ENCODE peak calls at places on chromosome 1, in six cellular contexts. L is mesendoderm, P is IMR-90, V is neuronal stem cell, B is trophoblast cell, A is mesenchymal stem cell. N is an unnamed sample.

GRCh38 chr1:222104661-222105392 is 362.9 kb upstream of the DUSP10 start:
- DNase-seq in L (no peak), P (peak), V (no peak), B (no peak), A (no peak), N (no peak)

GRCh38 chr1:229378586-229379442 is 36.0 kb upstream of the CCSAP start:
- DNase-seq in L (peak), P (no peak), V (no peak), B (no peak), A (no peak), N (no peak)

GRCh38 chr1:178232949-178233348 is 139.0 kb downstream of the RASAL2 start:
- DNase-seq in L (no peak), P (peak), V (no peak), B (peak), A (peak), N (no peak)

GRCh38 chr1:32791881-32792280 is 25.3 kb downstream of the YARS1 start:
- DNase-seq in L (no peak), P (peak), V (no peak), B (peak), A (no peak), N (no peak)

GRCh38 chr1:209585672-209586071 is 2.2 kb downstream of the CAMK1G start:
- DNase-seq in L (peak), P (no peak), V (no peak), B (no peak), A (peak), N (peak)

GRCh38 chr1:83028467-83028866 is 970.5 kb downstream of the TTLL7 start:
- DNase-seq in L (no peak), P (no peak), V (no peak), B (no peak), A (no peak), N (no peak)

GRCh38 chr1:5798151-5798730 is 194.0 kb downstream of the NPHP4 start:
- DNase-seq in L (peak), P (no peak), V (peak), B (no peak), A (no peak), N (peak)

GRCh38 chr1:151106891-151107290 is 36.3 kb downstream of the GABPB2 start:
- DNase-seq in L (no peak), P (peak), V (no peak), B (no peak), A (peak), N (no peak)

GRCh38 chr1:62906428-62906886 is 122.5 kb downstream of the ATG4C start:
- DNase-seq in L (peak), P (peak), V (peak), B (peak), A (peak), N (peak)

GRCh38 chr1:22184892-22185612 is 42.2 kb upstream of the WNT4 start:
- DNase-seq in L (peak), P (no peak), V (no peak), B (peak), A (no peak), N (peak)

GRCh38 chr1:182263706-182264105 is 127.9 kb downstream of the GLUL start:
- DNase-seq in L (no peak), P (no peak), V (no peak), B (no peak), A (no peak), N (no peak)

GRCh38 chr1:31581821-31582810 is 5.8 kb downstream of the TINAGL1 start:
- DNase-seq in L (peak), P (no peak), V (no peak), B (peak), A (no peak), N (no peak)

GRCh38 chr1:197170538-197170937 is 24.1 kb upstream of the ASPM start:
- DNase-seq in L (no peak), P (no peak), V (no peak), B (no peak), A (peak), N (no peak)

GRCh38 chr1:153404086-153404635 is 12.2 kb upstream of the S100A7A start:
- DNase-seq in L (peak), P (no peak), V (no peak), B (no peak), A (no peak), N (peak)

GRCh38 chr1:174167404-174167803 is 8.1 kb downstream of the RABGAP1L start:
- DNase-seq in L (no peak), P (no peak), V (no peak), B (no peak), A (no peak), N (no peak)

GRCh38 chr1:87950369-87950768 is 621.7 kb downstream of the LMO4 start:
- DNase-seq in L (no peak), P (no peak), V (no peak), B (no peak), A (no peak), N (no peak)

GRCh38 chr1:186574951-186575747 is 105.1 kb downstream of the PTGS2 start:
- DNase-seq in L (no peak), P (no peak), V (no peak), B (no peak), A (peak), N (no peak)

GRCh38 chr1:5424802-5425201 is 567.4 kb downstream of the NPHP4 start:
- DNase-seq in L (peak), P (no peak), V (peak), B (peak), A (no peak), N (peak)

GRCh38 chr1:100325415-100326324 is 26.6 kb upstream of the CDC14A start:
- DNase-seq in L (no peak), P (no peak), V (no peak), B (no peak), A (no peak), N (no peak)

GRCh38 chr1:100321098-100321493 is 31.2 kb upstream of the CDC14A start:
- DNase-seq in L (no peak), P (no peak), V (no peak), B (no peak), A (no peak), N (no peak)

GRCh38 chr1:100320311-100321097 is 31.8 kb upstream of the CDC14A start:
- DNase-seq in L (no peak), P (no peak), V (no peak), B (no peak), A (no peak), N (no peak)

GRCh38 chr1:100322436-100323211 is 29.7 kb upstream of the CDC14A start:
- DNase-seq in L (no peak), P (peak), V (no peak), B (peak), A (peak), N (no peak)

GRCh38 chr1:100323428-100324106 is 28.7 kb upstream of the CDC14A start:
- DNase-seq in L (no peak), P (no peak), V (no peak), B (no peak), A (no peak), N (no peak)
- H3K23ac ChIP-seq in L (no peak), P (peak), V (no peak), B (no peak), A (no peak), N (no peak)

GRCh38 chr1:114034561-114035303 is 55.5 kb downstream of the OLFML3 start:
- DNase-seq in L (no peak), P (no peak), V (no peak), B (no peak), A (no peak), N (peak)
- H3K23ac ChIP-seq in L (no peak), P (no peak), V (no peak), B (no peak), A (no peak), N (no peak)

GRCh38 chr1:156146006-156146748 is 7.2 kb upstream of the SEMA4A start:
- DNase-seq in L (peak), P (peak), V (peak), B (peak), A (peak), N (no peak)
- H3K23ac ChIP-seq in L (peak), P (no peak), V (no peak), B (no peak), A (no peak), N (no peak)

GRCh38 chr1:160401487-160401805 is 1.1 kb downstream of the VANGL2 start:
- DNase-seq in L (no peak), P (no peak), V (no peak), B (no peak), A (no peak), N (no peak)
- H3K23ac ChIP-seq in L (peak), P (peak), V (peak), B (peak), A (no peak), N (peak)

GRCh38 chr1:185312361-185312760 is 4.7 kb downstream of the IVNS1ABP start:
- DNase-seq in L (no peak), P (no peak), V (no peak), B (no peak), A (no peak), N (no peak)

GRCh38 chr1:185311589-185312225 is 5.3 kb downstream of the IVNS1ABP start:
- DNase-seq in L (no peak), P (peak), V (no peak), B (no peak), A (peak), N (no peak)

GRCh38 chr1:185315364-185316108 is 1.5 kb downstream of the IVNS1ABP start:
- DNase-seq in L (no peak), P (no peak), V (no peak), B (no peak), A (no peak), N (no peak)

GRCh38 chr1:185316163-185317033 is 645 bp downstream of the IVNS1ABP start:
- DNase-seq in L (peak), P (peak), V (peak), B (peak), A (peak), N (peak)

DNA sequence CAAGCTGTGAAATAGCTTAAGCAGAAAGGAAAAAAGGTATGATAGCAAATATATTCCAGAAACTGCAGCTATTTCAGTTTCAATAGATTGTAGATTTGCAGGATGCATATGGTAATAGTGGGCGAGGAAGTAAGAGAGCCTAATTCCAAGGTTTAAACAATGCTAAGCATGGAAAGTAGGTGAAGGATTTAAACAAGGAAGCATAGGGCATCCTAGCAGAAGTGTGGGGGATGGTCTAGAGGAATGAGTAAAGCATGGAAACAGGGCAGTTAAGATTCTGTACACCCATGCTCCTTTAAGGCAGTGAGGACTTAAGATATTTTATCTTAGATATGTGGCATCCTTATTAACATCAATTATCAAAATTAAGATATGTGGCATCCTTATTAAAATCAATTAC is 2.6 kb downstream of the IVNS1ABP start:
- DNase-seq in L (peak), P (no peak), V (no peak), B (peak), A (peak), N (no peak)
- H3K23ac ChIP-seq in L (no peak), P (peak), V (no peak), B (no peak), A (no peak), N (no peak)

DNA sequence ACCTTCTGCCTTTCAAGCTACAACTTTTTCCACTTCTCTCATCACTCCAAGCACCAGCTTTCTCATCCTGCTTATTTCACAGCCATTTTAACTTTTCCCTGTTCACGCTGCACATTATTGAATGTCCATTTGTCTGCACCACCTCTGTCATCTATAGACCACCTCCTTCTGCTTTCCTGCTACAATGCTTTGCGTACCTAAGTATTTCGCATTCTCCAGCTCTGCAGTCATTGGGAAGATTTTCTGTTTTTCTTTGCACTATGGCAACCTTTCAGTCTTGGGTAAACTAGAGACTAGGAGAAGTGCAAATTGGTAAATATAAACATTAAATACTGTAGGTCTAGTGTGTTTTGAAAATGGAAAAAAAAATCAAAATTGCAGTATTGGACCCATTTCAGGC is 820 bp downstream of the CCDC30 start:
- DNase-seq in L (peak), P (no peak), V (no peak), B (peak), A (peak), N (no peak)
- H3K23ac ChIP-seq in L (no peak), P (no peak), V (no peak), B (no peak), A (no peak), N (no peak)

GRCh38 chr1:212284744-212285684 is at the start of gene PPP2R5A:
- DNase-seq in L (peak), P (peak), V (peak), B (peak), A (peak), N (peak)
- H3K23ac ChIP-seq in L (peak), P (peak), V (peak), B (no peak), A (peak), N (no peak)

GRCh38 chr1:10237157-10237539 is 26.8 kb downstream of the KIF1B start:
- DNase-seq in L (no peak), P (no peak), V (no peak), B (no peak), A (no peak), N (no peak)

GRCh38 chr1:10245674-10246073 is 35.3 kb downstream of the KIF1B start:
- DNase-seq in L (no peak), P (no peak), V (no peak), B (no peak), A (no peak), N (no peak)

GRCh38 chr1:10242811-10243210 is 32.4 kb downstream of the KIF1B start:
- DNase-seq in L (no peak), P (no peak), V (no peak), B (no peak), A (no peak), N (no peak)

GRCh38 chr1:10236405-10237156 is 26.2 kb downstream of the KIF1B start:
- DNase-seq in L (no peak), P (peak), V (no peak), B (no peak), A (no peak), N (no peak)

GRCh38 chr1:10242135-10242534 is 31.8 kb downstream of the KIF1B start:
- DNase-seq in L (no peak), P (no peak), V (no peak), B (no peak), A (no peak), N (no peak)
- H3K23ac ChIP-seq in L (no peak), P (no peak), V (no peak), B (no peak), A (no peak), N (no peak)

GRCh38 chr1:84711091-84711490 is 20.8 kb upstream of the SSX2IP start:
- DNase-seq in L (no peak), P (no peak), V (no peak), B (no peak), A (peak), N (no peak)

GRCh38 chr1:84708031-84708430 is 17.8 kb upstream of the SSX2IP start:
- DNase-seq in L (no peak), P (peak), V (no peak), B (no peak), A (no peak), N (no peak)

GRCh38 chr1:84712288-84712874 is 22.1 kb upstream of the SSX2IP start:
- DNase-seq in L (no peak), P (peak), V (no peak), B (no peak), A (peak), N (no peak)

GRCh38 chr1:84705503-84705902 is 15.2 kb upstream of the SSX2IP start:
- DNase-seq in L (no peak), P (no peak), V (no peak), B (peak), A (no peak), N (no peak)

GRCh38 chr1:84709175-84709574 is 18.9 kb upstream of the SSX2IP start:
- DNase-seq in L (no peak), P (no peak), V (no peak), B (no peak), A (no peak), N (no peak)
- H3K23ac ChIP-seq in L (no peak), P (no peak), V (no peak), B (no peak), A (no peak), N (no peak)